ENCODE peak calls at places on chromosome 11, in six cellular contexts. L is mesenchymal stem cell, E is K562, P is HCT116, Z is fibroblast of lung, S is IMR-90. V is an unnamed sample.

GRCh38 chr11:94322501-94322900 is 18.1 kb downstream of the IZUMO1R start:
- DNase-seq in L (no peak), E (no peak), P (no peak), Z (no peak), S (no peak), V (no peak)

GRCh38 chr11:111177037-111177988 is 68.2 kb upstream of the POU2AF2 start:
- DNase-seq in L (no peak), E (no peak), P (no peak), Z (no peak), S (no peak), V (peak)

GRCh38 chr11:18379201-18379600 is 15.2 kb upstream of the LDHA start:
- DNase-seq in L (no peak), E (no peak), P (no peak), Z (no peak), S (no peak), V (no peak)

GRCh38 chr11:120486138-120486537 is 25.4 kb upstream of the GRIK4 start:
- DNase-seq in L (no peak), E (no peak), P (no peak), Z (no peak), S (no peak), V (no peak)

GRCh38 chr11:20042025-20042639 is 118.1 kb downstream of the DBX1 start:
- DNase-seq in L (peak), E (no peak), P (no peak), Z (no peak), S (peak), V (no peak)

GRCh38 chr11:123478352-123478986 is 48.4 kb downstream of the GRAMD1B start:
- DNase-seq in L (peak), E (peak), P (peak), Z (peak), S (peak), V (peak)

GRCh38 chr11:47270331-47271271 is 668 bp downstream of the MADD start:
- DNase-seq in L (peak), E (peak), P (no peak), Z (peak), S (peak), V (peak)

GRCh38 chr11:102309621-102310541 is 7.4 kb upstream of the BIRC3 start:
- DNase-seq in L (no peak), E (no peak), P (no peak), Z (peak), S (no peak), V (no peak)

GRCh38 chr11:81497202-81497804 is 1236.4 kb downstream of the FAM181B start:
- DNase-seq in L (peak), E (peak), P (peak), Z (peak), S (peak), V (peak)

DNA sequence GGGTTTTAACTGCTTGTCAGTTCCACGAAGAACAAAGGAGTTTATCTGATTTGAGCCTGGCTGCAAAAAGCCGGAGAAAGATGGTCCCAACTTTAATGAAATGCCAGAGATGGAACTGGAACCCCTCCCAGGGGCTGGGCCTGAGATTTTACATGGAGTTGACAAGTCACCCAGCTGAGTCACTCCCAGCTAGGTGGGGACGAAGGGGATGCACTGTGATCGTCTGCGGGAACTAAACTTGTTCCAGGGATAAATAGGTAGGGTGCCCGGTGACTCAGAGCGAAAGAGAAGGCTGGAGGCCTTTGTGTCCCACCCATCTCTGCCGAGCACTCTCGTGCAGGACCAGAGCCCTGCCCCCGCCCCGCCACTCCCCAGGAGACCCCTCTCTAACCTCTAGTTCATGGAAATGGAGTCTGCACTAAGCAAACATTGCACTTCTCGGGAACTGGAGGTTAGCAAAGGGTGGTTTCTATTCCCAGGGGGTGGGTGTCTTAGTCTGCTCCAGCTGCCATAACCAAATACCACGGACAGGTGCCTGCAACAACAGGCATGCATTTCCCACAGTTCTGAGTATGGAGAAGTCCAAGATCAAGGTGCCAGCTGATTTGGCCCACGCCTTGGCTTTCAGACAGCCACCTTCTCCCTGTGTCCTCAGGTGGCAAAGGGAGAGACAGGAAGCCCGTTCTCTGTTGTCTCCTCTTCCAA is 60.8 kb upstream of the FADD start:
- DNase-seq in L (no peak), E (no peak), P (peak), Z (no peak), S (no peak), V (no peak)
- H3K9ac ChIP-seq in L (no peak), E (no peak), P (peak), Z (no peak), S (no peak), V (no peak)

GRCh38 chr11:93268287-93269040 is 62.1 kb upstream of the DEUP1 start:
- DNase-seq in L (no peak), E (no peak), P (no peak), Z (no peak), S (no peak), V (no peak)

GRCh38 chr11:93267383-93267782 is 63.2 kb upstream of the DEUP1 start:
- DNase-seq in L (no peak), E (no peak), P (no peak), Z (no peak), S (no peak), V (no peak)

GRCh38 chr11:93271596-93271995 is 58.9 kb upstream of the DEUP1 start:
- DNase-seq in L (no peak), E (no peak), P (no peak), Z (no peak), S (no peak), V (no peak)
- H3K9ac ChIP-seq in L (no peak), E (no peak), P (no peak), Z (no peak), S (no peak), V (no peak)

DNA sequence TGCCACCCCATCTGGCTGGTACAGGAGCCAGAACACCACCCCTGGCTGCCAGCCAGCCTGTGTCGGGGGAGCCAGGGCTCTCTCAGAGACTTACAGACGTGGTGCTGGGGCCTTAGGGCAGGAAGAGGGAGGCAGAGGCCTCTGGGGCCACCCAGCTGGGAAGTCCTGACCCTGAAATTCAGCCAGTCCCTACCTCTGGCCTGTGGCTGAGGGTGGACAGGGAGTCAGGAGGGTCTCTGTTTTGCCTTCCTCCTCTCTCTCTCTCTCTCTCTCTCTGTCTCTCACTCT is 52.5 kb upstream of the CDON start:
- DNase-seq in L (peak), E (no peak), P (no peak), Z (peak), S (no peak), V (no peak)
- H3K9ac ChIP-seq in L (peak), E (peak), P (no peak), Z (no peak), S (no peak), V (no peak)

DNA sequence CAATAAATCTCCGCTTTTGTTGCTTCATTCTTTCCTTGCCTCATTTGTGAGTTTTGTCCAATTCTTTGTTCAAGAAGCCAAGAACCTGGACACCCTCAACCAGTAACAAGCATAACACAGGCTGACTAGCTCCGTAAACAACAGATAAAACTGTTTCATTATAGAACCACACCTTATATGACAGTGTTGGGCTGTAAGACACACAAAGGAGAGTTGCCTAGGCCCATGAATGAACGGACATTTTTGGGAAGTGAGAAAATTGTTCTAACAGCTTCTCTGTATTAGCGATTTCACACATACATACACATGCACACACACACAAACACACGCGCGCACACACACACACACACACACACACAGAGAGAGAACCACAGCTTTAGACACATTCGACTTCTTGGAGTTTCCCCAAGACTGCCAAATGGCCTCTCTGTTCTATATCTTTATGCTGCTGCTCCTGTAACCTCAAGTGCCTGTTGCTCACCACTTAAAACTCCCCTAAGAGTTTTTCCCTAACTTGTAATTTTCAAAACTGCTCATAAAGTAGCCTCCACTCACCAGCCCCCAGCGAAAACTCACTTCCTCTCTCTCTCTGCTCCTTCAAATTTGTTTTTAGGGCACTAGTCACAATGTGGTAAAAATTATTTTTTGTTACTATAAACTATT is 35.9 kb downstream of the CTSC start:
- DNase-seq in L (peak), E (no peak), P (no peak), Z (no peak), S (peak), V (no peak)
- H3K9ac ChIP-seq in L (no peak), E (no peak), P (no peak), Z (no peak), S (no peak), V (no peak)

GRCh38 chr11:1747753-1748466 is 2.5 kb downstream of the IFITM10 start:
- DNase-seq in L (no peak), E (no peak), P (no peak), Z (no peak), S (no peak), V (no peak)
- H3K9ac ChIP-seq in L (peak), E (no peak), P (no peak), Z (no peak), S (no peak), V (no peak)

GRCh38 chr11:35943294-35943693 is 568 bp upstream of the LDLRAD3 start:
- DNase-seq in L (no peak), E (no peak), P (no peak), Z (no peak), S (no peak), V (no peak)

GRCh38 chr11:35943761-35944502 is at the start of gene LDLRAD3:
- DNase-seq in L (peak), E (peak), P (peak), Z (peak), S (peak), V (peak)

GRCh38 chr11:35944503-35945136 is 758 bp downstream of the LDLRAD3 start:
- DNase-seq in L (no peak), E (no peak), P (no peak), Z (peak), S (no peak), V (no peak)

GRCh38 chr11:35946766-35947165 is 2.9 kb downstream of the LDLRAD3 start:
- DNase-seq in L (no peak), E (no peak), P (no peak), Z (no peak), S (no peak), V (no peak)

GRCh38 chr11:35945137-35945518 is 1.3 kb downstream of the LDLRAD3 start:
- DNase-seq in L (no peak), E (no peak), P (no peak), Z (no peak), S (no peak), V (no peak)
- H3K9ac ChIP-seq in L (peak), E (peak), P (peak), Z (peak), S (peak), V (no peak)

GRCh38 chr11:65785329-65786007 is 1.4 kb upstream of the OVOL1 start:
- DNase-seq in L (no peak), E (no peak), P (no peak), Z (no peak), S (no peak), V (no peak)

GRCh38 chr11:65787649-65788622 is 1.1 kb downstream of the OVOL1 start:
- DNase-seq in L (no peak), E (peak), P (no peak), Z (no peak), S (no peak), V (no peak)

GRCh38 chr11:65788801-65789200 is 1.9 kb downstream of the OVOL1 start:
- DNase-seq in L (no peak), E (no peak), P (no peak), Z (no peak), S (no peak), V (no peak)

GRCh38 chr11:65786008-65786785 is 666 bp upstream of the OVOL1 start:
- DNase-seq in L (no peak), E (no peak), P (no peak), Z (no peak), S (no peak), V (no peak)

DNA sequence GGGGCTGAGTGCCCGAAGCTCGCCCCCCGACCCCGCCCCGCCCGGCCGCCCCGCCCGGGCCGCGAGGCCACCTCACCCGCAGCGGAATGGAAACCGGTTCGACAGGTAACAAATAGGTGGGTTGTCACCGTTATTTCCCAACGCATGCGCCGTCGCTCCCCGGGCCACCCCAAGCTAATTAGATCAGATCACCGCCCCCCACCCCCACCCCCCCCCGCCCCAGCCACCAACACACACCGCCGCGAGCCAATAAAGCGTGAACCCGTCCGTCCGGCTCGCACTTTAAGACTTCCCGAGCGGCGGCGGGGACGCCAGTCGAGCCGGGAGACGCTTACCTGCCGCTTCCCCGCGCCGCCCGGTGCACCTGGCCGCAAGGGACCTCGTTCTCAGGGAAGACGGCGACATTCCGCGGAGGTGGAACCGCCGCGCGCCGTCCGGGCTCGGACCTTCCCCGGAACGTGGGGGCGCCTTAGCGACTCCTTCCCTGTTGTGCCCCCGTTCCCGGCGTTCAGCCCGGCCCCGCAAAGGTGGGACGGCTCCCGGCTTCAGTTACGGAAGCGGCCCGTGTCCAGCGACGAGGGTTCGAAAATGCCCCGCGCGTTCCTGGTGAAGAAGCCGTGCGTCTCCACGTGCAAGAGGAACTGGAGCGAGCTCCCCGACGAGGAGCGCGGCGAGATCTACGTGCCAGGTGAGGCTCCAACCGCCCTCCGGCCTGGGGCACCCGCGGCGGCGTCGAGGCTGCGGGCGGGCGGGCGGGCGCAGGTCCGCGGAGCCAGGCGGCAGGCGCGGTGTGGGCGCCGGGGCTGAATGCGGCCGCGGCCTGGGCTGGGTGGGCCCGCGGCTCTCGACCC is at the start of gene OVOL1:
- DNase-seq in L (no peak), E (no peak), P (peak), Z (no peak), S (no peak), V (no peak)
- H3K9ac ChIP-seq in L (no peak), E (no peak), P (peak), Z (no peak), S (no peak), V (no peak)

GRCh38 chr11:16831281-16832192 is 93.1 kb downstream of the C11orf58 start:
- DNase-seq in L (peak), E (no peak), P (no peak), Z (peak), S (no peak), V (no peak)

GRCh38 chr11:16832193-16832539 is 93.7 kb downstream of the C11orf58 start:
- DNase-seq in L (no peak), E (no peak), P (no peak), Z (no peak), S (no peak), V (no peak)

GRCh38 chr11:16834384-16834783 is 95.9 kb downstream of the C11orf58 start:
- DNase-seq in L (no peak), E (no peak), P (no peak), Z (no peak), S (no peak), V (no peak)

GRCh38 chr11:16827139-16827538 is 88.7 kb downstream of the C11orf58 start:
- DNase-seq in L (no peak), E (no peak), P (no peak), Z (no peak), S (no peak), V (no peak)

GRCh38 chr11:16833026-16833425 is 94.6 kb downstream of the C11orf58 start:
- DNase-seq in L (no peak), E (no peak), P (no peak), Z (no peak), S (no peak), V (no peak)
- H3K9ac ChIP-seq in L (no peak), E (no peak), P (no peak), Z (no peak), S (no peak), V (no peak)

GRCh38 chr11:33043221-33043833 is 4.0 kb downstream of the TCP11L1 start:
- DNase-seq in L (no peak), E (no peak), P (no peak), Z (no peak), S (no peak), V (no peak)
- H3K9ac ChIP-seq in L (no peak), E (no peak), P (no peak), Z (no peak), S (no peak), V (no peak)

DNA sequence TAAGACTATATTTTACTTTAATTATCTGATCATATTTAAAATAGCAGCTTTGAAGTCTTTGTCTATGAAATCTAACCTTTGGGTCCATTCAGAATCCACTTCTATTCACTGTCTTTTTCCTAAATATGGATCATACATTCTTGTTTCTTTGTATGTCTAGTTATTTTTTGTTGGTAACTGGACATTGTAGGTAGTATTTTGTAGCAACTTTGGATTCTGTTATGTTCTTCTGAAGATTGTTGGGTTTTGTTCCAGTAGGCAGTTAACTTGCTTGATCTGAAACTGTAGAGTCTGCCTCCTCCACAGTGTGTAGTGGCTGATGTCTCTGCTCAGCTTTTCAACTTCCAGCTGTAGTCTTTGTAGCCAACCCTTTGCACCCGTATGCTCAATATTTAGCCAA is 37.5 kb upstream of the GAL start:
- DNase-seq in L (no peak), E (no peak), P (no peak), Z (no peak), S (no peak), V (no peak)
- H3K9ac ChIP-seq in L (no peak), E (no peak), P (no peak), Z (no peak), S (no peak), V (no peak)

V was measured in MM.1S.